ENCODE peak calls at places on chromosomes 4 and X, in nine cellular contexts. U is neural progenitor cell, C is neural crest cell, W is MCF 10A, S is OCI-LY7, L is esophagus squamous epithelium, R is progenitor cell of endocrine pancreas, A is endothelial cell, O is astrocyte of the spinal cord. X is an unnamed sample.

GRCh38 chr4:89204624-89205023 is 93.3 kb downstream of the TIGD2 start:
- DNase-seq in S (no peak), W (peak; percentile 58), C (no peak), L (no peak), A (no peak), O (peak; percentile 32), U (no peak), R (no peak), X (peak; percentile 51)

GRCh38 chr4:8610858-8611610 is 18.5 kb downstream of the CPZ start:
- DNase-seq in S (no peak), L (no peak), O (no peak), R (no peak), W (no peak), A (no peak), U (no peak), C (no peak), X (no peak)

GRCh38 chr4:57065730-57066482 is 44.3 kb downstream of the IGFBP7 start:
- DNase-seq in S (no peak), U (no peak), O (peak; percentile 59), C (no peak), W (no peak), L (no peak), R (no peak), A (no peak), X (peak; percentile 78)

GRCh38 chrX:53091354-53091753 is 2.6 kb upstream of the KANTR start:
- DNase-seq in C (no peak), L (no peak), W (no peak), O (no peak), R (no peak), A (no peak), S (no peak), U (no peak), X (no peak)

GRCh38 chr4:46432923-46433322 is 43.0 kb upstream of the GABRA2 start:
- DNase-seq in L (no peak), S (no peak), O (peak; percentile 50), U (no peak), C (no peak), R (no peak), A (no peak), W (peak; percentile 64), X (peak; percentile 62)

GRCh38 chrX:152299787-152300186 is 151.3 kb downstream of the GABRA3 start:
- DNase-seq in U (no peak), S (no peak), A (no peak), W (no peak), O (no peak), R (no peak), C (no peak), L (no peak), X (no peak)

GRCh38 chr4:53532521-53532920 is 58.8 kb downstream of the LNX1 start:
- DNase-seq in U (no peak), C (no peak), W (no peak), A (no peak), S (no peak), R (no peak), L (no peak), O (peak; percentile 37), X (no peak)

GRCh38 chr4:73901031-73901430 is 31.8 kb downstream of the CXCL1 start:
- DNase-seq in O (peak; percentile 82), W (peak; percentile 31), L (no peak), A (no peak), U (no peak), C (no peak), S (no peak), R (no peak), X (peak; percentile 98)

GRCh38 chr4:77862478-77863216 is at the start of gene MRPL1:
- DNase-seq in L (peak; percentile 63), R (peak; percentile 51), U (peak; percentile 90), O (peak; percentile 97), A (peak; percentile 70), C (peak; percentile 73), S (peak; percentile 96), W (peak; percentile 96), X (peak; percentile 96)
- TF ChIP-seq CTCF in L (no peak), R (no peak), U (no peak), O (no peak), A (no peak), C (peak; percentile 31), S (peak; percentile 62), W (no peak), X (no peak)

DNA sequence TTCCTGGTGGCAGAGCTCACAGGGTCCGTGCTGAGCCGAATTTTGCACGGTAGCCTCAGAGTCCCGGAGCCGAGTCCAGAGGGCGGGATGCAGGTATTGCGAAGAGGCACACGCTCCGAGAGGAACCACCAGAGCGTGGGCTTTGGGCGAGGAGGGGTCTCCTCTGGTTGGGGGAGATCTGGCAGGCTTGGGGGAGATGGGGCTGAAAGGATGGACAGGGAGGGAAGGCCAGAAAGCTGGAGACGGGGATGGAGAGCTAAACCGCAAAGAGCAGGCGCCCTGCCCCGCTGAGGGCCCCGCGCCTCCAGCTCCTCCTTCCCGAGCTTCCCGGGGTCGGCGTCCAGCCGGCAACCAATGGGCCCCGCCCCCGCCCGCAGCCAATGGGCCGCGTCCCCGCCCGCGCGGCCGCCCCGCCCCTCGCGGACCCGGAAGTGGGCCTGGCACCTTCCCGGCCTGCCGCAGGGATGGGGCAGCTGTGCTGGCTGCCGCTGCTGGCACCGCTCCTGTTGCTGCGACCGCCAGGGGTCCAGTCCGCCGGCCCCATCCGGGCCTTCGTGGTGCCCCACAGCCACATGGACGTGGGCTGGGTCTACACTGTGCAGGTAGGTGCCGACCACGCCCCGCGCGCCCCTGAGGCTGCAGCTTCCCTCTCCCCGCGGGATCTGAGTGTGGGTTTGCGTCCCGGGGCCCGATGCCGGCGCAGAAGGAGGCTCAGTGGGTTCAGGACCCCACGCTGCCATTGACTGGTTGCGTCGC is at the start of gene MAN2B2:
- DNase-seq in U (peak; percentile 94), S (peak; percentile 85), O (peak; percentile 63), L (peak; percentile 44), W (peak; percentile 79), A (peak; percentile 88), R (peak; percentile 88), C (peak; percentile 89), X (peak; percentile 42)
- TF ChIP-seq CTCF in U (peak; percentile 32), S (no peak), O (no peak), L (peak; percentile 22), W (no peak), A (peak; percentile 15), R (peak; percentile 48), C (peak; percentile 42), X (no peak)

GRCh38 chr4:6549445-6549844 is 25.5 kb upstream of the MAN2B2 start:
- DNase-seq in C (no peak), L (no peak), S (no peak), O (no peak), R (no peak), U (no peak), W (no peak), A (no peak), X (no peak)
- TF ChIP-seq CTCF in C (no peak), L (no peak), S (no peak), O (no peak), R (no peak), U (peak; percentile 25), W (no peak), A (no peak), X (no peak)

GRCh38 chrX:56787734-56788152 is 58.7 kb downstream of the NBDY start:
- DNase-seq in L (no peak), O (no peak), C (no peak), A (no peak), W (no peak), S (no peak), R (no peak), U (peak; percentile 1), X (no peak)

GRCh38 chrX:56786889-56787733 is 58.1 kb downstream of the NBDY start:
- DNase-seq in L (no peak), S (no peak), U (no peak), O (no peak), A (no peak), W (no peak), C (no peak), R (no peak), X (no peak)

GRCh38 chrX:56789518-56790070 is 60.6 kb downstream of the NBDY start:
- DNase-seq in S (no peak), C (no peak), A (no peak), R (no peak), O (no peak), U (peak; percentile 0), L (no peak), W (no peak), X (no peak)

GRCh38 chrX:56788717-56789122 is 59.7 kb downstream of the NBDY start:
- DNase-seq in S (peak; percentile 25), C (no peak), A (no peak), L (no peak), U (no peak), O (peak; percentile 30), W (no peak), R (no peak), X (peak; percentile 58)

DNA sequence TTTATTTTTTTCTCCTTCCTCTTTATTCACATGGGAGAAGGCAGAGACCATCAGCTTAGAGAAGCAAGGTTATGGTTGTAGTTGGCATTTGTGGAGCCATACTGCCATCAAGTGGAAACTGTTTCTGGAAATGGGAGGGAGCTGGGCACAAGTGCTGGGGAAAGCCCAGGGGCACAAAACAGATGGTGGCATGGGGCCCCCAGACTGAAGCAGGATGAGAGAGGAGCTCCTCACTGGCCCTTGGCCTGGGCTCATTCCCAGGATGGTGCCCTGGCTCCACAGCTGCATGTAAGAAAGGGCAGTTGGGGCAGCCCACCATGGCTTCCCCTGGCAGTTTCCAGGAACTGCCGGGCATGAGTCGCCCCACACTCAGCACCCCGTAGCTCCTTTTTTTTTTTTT is 59.2 kb downstream of the NBDY start:
- DNase-seq in C (no peak), O (no peak), U (no peak), L (no peak), W (no peak), A (no peak), R (no peak), S (no peak), X (no peak)
- TF ChIP-seq CTCF in C (no peak), O (no peak), U (peak; percentile 20), L (no peak), W (no peak), A (no peak), R (no peak), S (no peak), X (no peak)

DNA sequence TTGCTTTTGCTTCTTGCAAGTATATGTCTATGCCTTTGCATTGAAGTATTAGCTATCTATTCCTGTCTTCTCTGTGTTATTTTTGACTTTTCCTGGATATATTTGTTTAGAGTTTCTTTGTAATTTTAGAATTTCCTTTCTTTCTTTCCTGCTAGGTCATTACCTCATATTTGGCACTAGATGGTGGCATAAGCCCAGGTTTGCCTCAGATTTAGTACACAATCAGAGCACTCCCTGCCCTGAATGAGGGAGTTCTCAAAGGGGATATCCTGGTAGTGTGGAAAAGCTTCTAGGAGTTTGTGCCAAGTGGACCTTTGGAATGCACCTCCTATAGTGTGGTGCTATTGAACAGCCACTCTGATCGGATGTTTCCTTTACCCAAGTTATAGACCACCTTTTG is 181.6 kb downstream of the UGT8 start:
- DNase-seq in A (peak; percentile 25), R (peak; percentile 13), S (peak; percentile 4), C (no peak), O (peak; percentile 62), W (peak; percentile 64), U (peak; percentile 68), L (no peak), X (peak; percentile 17)
- TF ChIP-seq CTCF in A (no peak), R (peak; percentile 76), S (peak; percentile 43), C (peak; percentile 73), O (peak; percentile 44), W (peak; percentile 54), U (peak; percentile 66), L (no peak), X (peak; percentile 18)

DNA sequence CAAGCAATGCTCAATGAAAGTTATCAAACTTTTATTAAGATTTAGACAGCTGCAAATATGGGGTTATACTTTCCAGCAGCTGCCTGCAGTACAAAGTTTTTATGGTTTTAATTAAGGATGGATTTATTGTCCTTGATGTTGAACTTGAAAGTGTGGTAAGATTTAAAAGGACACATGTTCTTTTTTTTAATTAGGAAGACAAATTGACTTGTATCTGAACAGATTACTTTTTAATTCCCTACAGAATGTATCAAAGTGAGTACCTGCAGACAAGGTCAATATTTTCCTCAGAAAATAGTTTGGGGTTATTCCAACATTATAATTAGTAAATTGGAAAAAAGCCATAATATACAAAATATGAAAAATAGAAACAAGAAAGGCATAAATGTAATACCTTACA is 218.2 kb upstream of the NEIL3 start:
- DNase-seq in S (no peak), U (no peak), A (no peak), R (no peak), W (no peak), O (no peak), L (no peak), C (no peak), X (no peak)
- TF ChIP-seq CTCF in S (no peak), U (no peak), A (no peak), R (no peak), W (no peak), O (no peak), L (no peak), C (no peak), X (no peak)

X was measured in fibroblast of mammary gland.